ENCODE peak calls at places on chromosomes 4 and X, in eight cellular contexts. One of them, this sample, is unnamed.

GRCh38 chr4:1495416-1496115 is 89.3 kb upstream of the NKX1-1 start:
- DNase-seq in EH: no peak
- DNase-seq in NCI-H2171: no peak
- DNase-seq in nephron progenitor cell: no peak
- DNase-seq in NCI-H146: no peak
- DNase-seq in CD4-positive, alpha-beta T cell: no peak
- DNase-seq in NCI-H510A treated with DMSO at 0.1 percent for 48 hours: no peak
- DNase-seq in CD4-positive, CD25-positive, alpha-beta regulatory T cell: no peak
- DNase-seq in this sample: no peak

GRCh38 chr4:123755655-123756054 is 359.1 kb downstream of the SPRY1 start:
- DNase-seq in EH: no peak
- DNase-seq in NCI-H2171: no peak
- DNase-seq in nephron progenitor cell: no peak
- DNase-seq in NCI-H146: no peak
- DNase-seq in CD4-positive, alpha-beta T cell: no peak
- DNase-seq in NCI-H510A treated with DMSO at 0.1 percent for 48 hours: no peak
- DNase-seq in CD4-positive, CD25-positive, alpha-beta regulatory T cell: no peak
- DNase-seq in this sample: no peak

GRCh38 chrX:107454302-107454701 is 4.8 kb downstream of the FRMPD3 start:
- DNase-seq in EH: no peak
- DNase-seq in NCI-H2171: no peak
- DNase-seq in nephron progenitor cell: no peak
- DNase-seq in NCI-H146: no peak
- DNase-seq in CD4-positive, alpha-beta T cell: no peak
- DNase-seq in NCI-H510A treated with DMSO at 0.1 percent for 48 hours: no peak
- DNase-seq in CD4-positive, CD25-positive, alpha-beta regulatory T cell: peak; percentile 4
- DNase-seq in this sample: no peak

GRCh38 chr4:165873298-165874071 is 448 bp downstream of the TLL1 start:
- DNase-seq in EH: peak; percentile 48
- DNase-seq in NCI-H2171: no peak
- DNase-seq in nephron progenitor cell: peak; percentile 69
- DNase-seq in NCI-H146: peak; percentile 76
- DNase-seq in CD4-positive, alpha-beta T cell: no peak
- DNase-seq in NCI-H510A treated with DMSO at 0.1 percent for 48 hours: peak; percentile 10
- DNase-seq in CD4-positive, CD25-positive, alpha-beta regulatory T cell: no peak
- DNase-seq in this sample: no peak

GRCh38 chr4:6633091-6633906 is 7.2 kb upstream of the MRFAP1 start:
- DNase-seq in EH: peak; percentile 34
- DNase-seq in NCI-H2171: no peak
- DNase-seq in nephron progenitor cell: no peak
- DNase-seq in NCI-H146: peak; percentile 90
- DNase-seq in CD4-positive, alpha-beta T cell: no peak
- DNase-seq in NCI-H510A treated with DMSO at 0.1 percent for 48 hours: peak; percentile 35
- DNase-seq in CD4-positive, CD25-positive, alpha-beta regulatory T cell: no peak
- DNase-seq in this sample: peak; percentile 64

GRCh38 chr4:41339812-41340809 is 83.4 kb downstream of the UCHL1 start:
- DNase-seq in EH: peak; percentile 95
- DNase-seq in NCI-H2171: peak; percentile 11
- DNase-seq in nephron progenitor cell: peak; percentile 23
- DNase-seq in NCI-H146: peak; percentile 7
- DNase-seq in CD4-positive, alpha-beta T cell: no peak
- DNase-seq in NCI-H510A treated with DMSO at 0.1 percent for 48 hours: no peak
- DNase-seq in CD4-positive, CD25-positive, alpha-beta regulatory T cell: no peak
- DNase-seq in this sample: no peak

GRCh38 chrX:45765726-45766125 is 565.0 kb upstream of the DIPK2B start:
- DNase-seq in EH: no peak
- DNase-seq in NCI-H2171: no peak
- DNase-seq in nephron progenitor cell: no peak
- DNase-seq in NCI-H146: no peak
- DNase-seq in CD4-positive, alpha-beta T cell: no peak
- DNase-seq in NCI-H510A treated with DMSO at 0.1 percent for 48 hours: no peak
- DNase-seq in CD4-positive, CD25-positive, alpha-beta regulatory T cell: no peak
- DNase-seq in this sample: no peak

GRCh38 chr4:185213829-185214228 is 4.4 kb downstream of the SNX25 start:
- DNase-seq in EH: no peak
- DNase-seq in NCI-H2171: no peak
- DNase-seq in nephron progenitor cell: no peak
- DNase-seq in NCI-H146: no peak
- DNase-seq in CD4-positive, alpha-beta T cell: no peak
- DNase-seq in NCI-H510A treated with DMSO at 0.1 percent for 48 hours: no peak
- DNase-seq in CD4-positive, CD25-positive, alpha-beta regulatory T cell: no peak
- DNase-seq in this sample: no peak

GRCh38 chr4:177322881-177323280 is 13.2 kb downstream of the NEIL3 start:
- DNase-seq in EH: no peak
- DNase-seq in NCI-H2171: no peak
- DNase-seq in nephron progenitor cell: no peak
- DNase-seq in NCI-H146: no peak
- DNase-seq in CD4-positive, alpha-beta T cell: no peak
- DNase-seq in NCI-H510A treated with DMSO at 0.1 percent for 48 hours: no peak
- DNase-seq in CD4-positive, CD25-positive, alpha-beta regulatory T cell: no peak
- DNase-seq in this sample: no peak

GRCh38 chrX:72280210-72280882 is 3.3 kb upstream of the RPS4X start:
- DNase-seq in EH: peak; percentile 39
- DNase-seq in NCI-H2171: no peak
- DNase-seq in nephron progenitor cell: peak; percentile 29
- DNase-seq in NCI-H146: no peak
- DNase-seq in CD4-positive, alpha-beta T cell: no peak
- DNase-seq in NCI-H510A treated with DMSO at 0.1 percent for 48 hours: no peak
- DNase-seq in CD4-positive, CD25-positive, alpha-beta regulatory T cell: no peak
- DNase-seq in this sample: no peak

GRCh38 chr4:108693211-108693610 is 42.8 kb downstream of the OSTC start:
- DNase-seq in EH: no peak
- DNase-seq in NCI-H2171: no peak
- DNase-seq in nephron progenitor cell: no peak
- DNase-seq in NCI-H146: no peak
- DNase-seq in CD4-positive, alpha-beta T cell: no peak
- DNase-seq in NCI-H510A treated with DMSO at 0.1 percent for 48 hours: no peak
- DNase-seq in CD4-positive, CD25-positive, alpha-beta regulatory T cell: no peak
- DNase-seq in this sample: no peak

GRCh38 chr4:88963817-88964216 is 93.2 kb downstream of the FAM13A start:
- DNase-seq in EH: peak; percentile 27
- DNase-seq in NCI-H2171: no peak
- DNase-seq in nephron progenitor cell: no peak
- DNase-seq in NCI-H146: no peak
- DNase-seq in CD4-positive, alpha-beta T cell: no peak
- DNase-seq in NCI-H510A treated with DMSO at 0.1 percent for 48 hours: peak; percentile 90
- DNase-seq in CD4-positive, CD25-positive, alpha-beta regulatory T cell: peak; percentile 83
- DNase-seq in this sample: no peak

GRCh38 chrX:47880927-47881326 is 44.2 kb downstream of the ZNF81 start:
- DNase-seq in EH: no peak
- DNase-seq in NCI-H2171: no peak
- DNase-seq in nephron progenitor cell: no peak
- DNase-seq in NCI-H146: no peak
- DNase-seq in CD4-positive, alpha-beta T cell: no peak
- DNase-seq in NCI-H510A treated with DMSO at 0.1 percent for 48 hours: no peak
- DNase-seq in CD4-positive, CD25-positive, alpha-beta regulatory T cell: no peak
- DNase-seq in this sample: no peak

GRCh38 chrX:136318895-136319597 is 18.3 kb downstream of the ADGRG4 start:
- DNase-seq in EH: no peak
- DNase-seq in NCI-H2171: peak; percentile 67
- DNase-seq in nephron progenitor cell: no peak
- DNase-seq in NCI-H146: peak; percentile 41
- DNase-seq in CD4-positive, alpha-beta T cell: no peak
- DNase-seq in NCI-H510A treated with DMSO at 0.1 percent for 48 hours: no peak
- DNase-seq in CD4-positive, CD25-positive, alpha-beta regulatory T cell: no peak
- DNase-seq in this sample: no peak

GRCh38 chrX:39476596-39476995 is 621.2 kb downstream of the BCOR start:
- DNase-seq in EH: no peak
- DNase-seq in NCI-H2171: no peak
- DNase-seq in nephron progenitor cell: peak; percentile 25
- DNase-seq in NCI-H146: no peak
- DNase-seq in CD4-positive, alpha-beta T cell: no peak
- DNase-seq in NCI-H510A treated with DMSO at 0.1 percent for 48 hours: no peak
- DNase-seq in CD4-positive, CD25-positive, alpha-beta regulatory T cell: no peak
- DNase-seq in this sample: no peak

GRCh38 chr4:56995525-56995924 is 16.8 kb downstream of the POLR2B start:
- DNase-seq in EH: peak; percentile 53
- DNase-seq in NCI-H2171: no peak
- DNase-seq in nephron progenitor cell: no peak
- DNase-seq in NCI-H146: no peak
- DNase-seq in CD4-positive, alpha-beta T cell: no peak
- DNase-seq in NCI-H510A treated with DMSO at 0.1 percent for 48 hours: no peak
- DNase-seq in CD4-positive, CD25-positive, alpha-beta regulatory T cell: no peak
- DNase-seq in this sample: no peak

GRCh38 chr4:156830356-156830755 is 141.2 kb downstream of the PDGFC start:
- DNase-seq in EH: peak; percentile 84
- DNase-seq in NCI-H2171: no peak
- DNase-seq in nephron progenitor cell: no peak
- DNase-seq in NCI-H146: no peak
- DNase-seq in CD4-positive, alpha-beta T cell: no peak
- DNase-seq in NCI-H510A treated with DMSO at 0.1 percent for 48 hours: no peak
- DNase-seq in CD4-positive, CD25-positive, alpha-beta regulatory T cell: no peak
- DNase-seq in this sample: no peak

GRCh38 chrX:120664081-120664480 is 34.2 kb upstream of the C1GALT1C1 start:
- DNase-seq in EH: peak; percentile 42
- DNase-seq in NCI-H2171: no peak
- DNase-seq in nephron progenitor cell: no peak
- DNase-seq in NCI-H146: no peak
- DNase-seq in CD4-positive, alpha-beta T cell: no peak
- DNase-seq in NCI-H510A treated with DMSO at 0.1 percent for 48 hours: peak; percentile 6
- DNase-seq in CD4-positive, CD25-positive, alpha-beta regulatory T cell: peak; percentile 19
- DNase-seq in this sample: no peak

GRCh38 chr4:121217385-121217784 is 53.3 kb upstream of the TNIP3 start:
- DNase-seq in EH: peak; percentile 79
- DNase-seq in NCI-H2171: no peak
- DNase-seq in nephron progenitor cell: no peak
- DNase-seq in NCI-H146: no peak
- DNase-seq in CD4-positive, alpha-beta T cell: no peak
- DNase-seq in NCI-H510A treated with DMSO at 0.1 percent for 48 hours: no peak
- DNase-seq in CD4-positive, CD25-positive, alpha-beta regulatory T cell: no peak
- DNase-seq in this sample: no peak

GRCh38 chrX:78119521-78120227 is 15.6 kb downstream of the PGK1 start:
- DNase-seq in EH: no peak
- DNase-seq in NCI-H2171: no peak
- DNase-seq in nephron progenitor cell: no peak
- DNase-seq in NCI-H146: peak; percentile 4
- DNase-seq in CD4-positive, alpha-beta T cell: no peak
- DNase-seq in NCI-H510A treated with DMSO at 0.1 percent for 48 hours: peak; percentile 20
- DNase-seq in CD4-positive, CD25-positive, alpha-beta regulatory T cell: no peak
- DNase-seq in this sample: no peak

GRCh38 chr4:182465114-182465513 is 221.9 kb downstream of the TENM3 start:
- DNase-seq in EH: no peak
- DNase-seq in NCI-H2171: no peak
- DNase-seq in nephron progenitor cell: no peak
- DNase-seq in NCI-H146: no peak
- DNase-seq in CD4-positive, alpha-beta T cell: no peak
- DNase-seq in NCI-H510A treated with DMSO at 0.1 percent for 48 hours: no peak
- DNase-seq in CD4-positive, CD25-positive, alpha-beta regulatory T cell: no peak
- DNase-seq in this sample: no peak

GRCh38 chr4:98092833-98093439 is 50.3 kb downstream of the STPG2 start:
- DNase-seq in EH: peak; percentile 14
- DNase-seq in NCI-H2171: no peak
- DNase-seq in nephron progenitor cell: no peak
- DNase-seq in NCI-H146: no peak
- DNase-seq in CD4-positive, alpha-beta T cell: no peak
- DNase-seq in NCI-H510A treated with DMSO at 0.1 percent for 48 hours: no peak
- DNase-seq in CD4-positive, CD25-positive, alpha-beta regulatory T cell: peak; percentile 42
- DNase-seq in this sample: peak; percentile 16

GRCh38 chr4:158824425-158825274 is 55.8 kb downstream of the FNIP2 start:
- DNase-seq in EH: peak; percentile 75
- DNase-seq in NCI-H2171: no peak
- DNase-seq in nephron progenitor cell: no peak
- DNase-seq in NCI-H146: no peak
- DNase-seq in CD4-positive, alpha-beta T cell: no peak
- DNase-seq in NCI-H510A treated with DMSO at 0.1 percent for 48 hours: no peak
- DNase-seq in CD4-positive, CD25-positive, alpha-beta regulatory T cell: no peak
- DNase-seq in this sample: no peak

GRCh38 chr4:121656269-121656641 is 40.5 kb downstream of the ANXA5 start:
- DNase-seq in EH: peak; percentile 68
- DNase-seq in NCI-H2171: no peak
- DNase-seq in nephron progenitor cell: peak; percentile 44
- DNase-seq in NCI-H146: peak; percentile 23
- DNase-seq in CD4-positive, alpha-beta T cell: no peak
- DNase-seq in NCI-H510A treated with DMSO at 0.1 percent for 48 hours: no peak
- DNase-seq in CD4-positive, CD25-positive, alpha-beta regulatory T cell: peak; percentile 53
- DNase-seq in this sample: peak; percentile 37

GRCh38 chr4:104491396-104491821 is 3.3 kb downstream of the CXXC4 start:
- DNase-seq in EH: peak; percentile 18
- DNase-seq in NCI-H2171: peak; percentile 10
- DNase-seq in nephron progenitor cell: peak; percentile 81
- DNase-seq in NCI-H146: peak; percentile 50
- DNase-seq in CD4-positive, alpha-beta T cell: no peak
- DNase-seq in NCI-H510A treated with DMSO at 0.1 percent for 48 hours: no peak
- DNase-seq in CD4-positive, CD25-positive, alpha-beta regulatory T cell: peak; percentile 20
- DNase-seq in this sample: peak; percentile 28

GRCh38 chrX:136199365-136199764 is 51.8 kb downstream of the MAP7D3 start:
- DNase-seq in EH: peak; percentile 43
- DNase-seq in NCI-H2171: no peak
- DNase-seq in nephron progenitor cell: no peak
- DNase-seq in NCI-H146: no peak
- DNase-seq in CD4-positive, alpha-beta T cell: no peak
- DNase-seq in NCI-H510A treated with DMSO at 0.1 percent for 48 hours: no peak
- DNase-seq in CD4-positive, CD25-positive, alpha-beta regulatory T cell: no peak
- DNase-seq in this sample: no peak

GRCh38 chrX:150941580-150941979 is 41.6 kb upstream of the HMGB3 start:
- DNase-seq in EH: no peak
- DNase-seq in NCI-H2171: no peak
- DNase-seq in nephron progenitor cell: no peak
- DNase-seq in NCI-H146: no peak
- DNase-seq in CD4-positive, alpha-beta T cell: no peak
- DNase-seq in NCI-H510A treated with DMSO at 0.1 percent for 48 hours: peak; percentile 24
- DNase-seq in CD4-positive, CD25-positive, alpha-beta regulatory T cell: no peak
- DNase-seq in this sample: no peak

GRCh38 chr4:98510757-98511517 is 147.5 kb downstream of the TSPAN5 start:
- DNase-seq in EH: peak; percentile 97
- DNase-seq in NCI-H2171: no peak
- DNase-seq in nephron progenitor cell: no peak
- DNase-seq in NCI-H146: no peak
- DNase-seq in CD4-positive, alpha-beta T cell: no peak
- DNase-seq in NCI-H510A treated with DMSO at 0.1 percent for 48 hours: no peak
- DNase-seq in CD4-positive, CD25-positive, alpha-beta regulatory T cell: no peak
- DNase-seq in this sample: peak; percentile 51

GRCh38 chr4:56656346-56656643 is 24.8 kb downstream of the HOPX start:
- DNase-seq in EH: no peak
- DNase-seq in NCI-H2171: no peak
- DNase-seq in nephron progenitor cell: peak; percentile 35
- DNase-seq in NCI-H146: no peak
- DNase-seq in CD4-positive, alpha-beta T cell: peak; percentile 12
- DNase-seq in NCI-H510A treated with DMSO at 0.1 percent for 48 hours: no peak
- DNase-seq in CD4-positive, CD25-positive, alpha-beta regulatory T cell: peak; percentile 35
- DNase-seq in this sample: no peak

This sample was measured in Jurkat, Clone E6-1.